ENCODE peak calls at places on chromosome 16, in eight cellular contexts. One of them, this sample, is unnamed.
A peak's percentile ranks its signal among the peaks of the same experiment; 100 is the strongest.

GRCh38 chr16:4101421-4102275 is 14.6 kb downstream of the ADCY9 start:
- DNase-seq in omental fat pad: no peak
- DNase-seq in activated naive CD8-positive, alpha-beta T cell treated with anti-CD3 and anti-CD28 coated beads, Interleukin-2, amount 50 U/mL, for 24 hours: no peak
- DNase-seq in AG04450: no peak
- DNase-seq in OCI-M1: no peak
- DNase-seq in activated gamma-delta T cell treated with anti-CD3 and anti-CD28 coated beads, Interleukin-2, amount 50 U/mL, for 16 hours: no peak
- DNase-seq in CD4-positive, CD25-positive, alpha-beta regulatory T cell: no peak
- DNase-seq in right lobe of liver: no peak
- DNase-seq in this sample: no peak

GRCh38 chr16:88419790-88420189 is 33.3 kb upstream of the ZFPM1 start:
- DNase-seq in omental fat pad: no peak
- DNase-seq in activated naive CD8-positive, alpha-beta T cell treated with anti-CD3 and anti-CD28 coated beads, Interleukin-2, amount 50 U/mL, for 24 hours: no peak
- DNase-seq in AG04450: no peak
- DNase-seq in OCI-M1: no peak
- DNase-seq in activated gamma-delta T cell treated with anti-CD3 and anti-CD28 coated beads, Interleukin-2, amount 50 U/mL, for 16 hours: no peak
- DNase-seq in CD4-positive, CD25-positive, alpha-beta regulatory T cell: no peak
- DNase-seq in right lobe of liver: no peak
- DNase-seq in this sample: no peak

GRCh38 chr16:26531290-26531730 is 535.4 kb upstream of the C16orf82 start:
- DNase-seq in omental fat pad: no peak
- DNase-seq in activated naive CD8-positive, alpha-beta T cell treated with anti-CD3 and anti-CD28 coated beads, Interleukin-2, amount 50 U/mL, for 24 hours: no peak
- DNase-seq in AG04450: no peak
- DNase-seq in OCI-M1: no peak
- DNase-seq in activated gamma-delta T cell treated with anti-CD3 and anti-CD28 coated beads, Interleukin-2, amount 50 U/mL, for 16 hours: no peak
- DNase-seq in CD4-positive, CD25-positive, alpha-beta regulatory T cell: no peak
- DNase-seq in right lobe of liver: no peak
- DNase-seq in this sample: no peak

GRCh38 chr16:71185366-71185765 is 45.2 kb downstream of the HYDIN start:
- DNase-seq in omental fat pad: no peak
- DNase-seq in activated naive CD8-positive, alpha-beta T cell treated with anti-CD3 and anti-CD28 coated beads, Interleukin-2, amount 50 U/mL, for 24 hours: no peak
- DNase-seq in AG04450: no peak
- DNase-seq in OCI-M1: no peak
- DNase-seq in activated gamma-delta T cell treated with anti-CD3 and anti-CD28 coated beads, Interleukin-2, amount 50 U/mL, for 16 hours: no peak
- DNase-seq in CD4-positive, CD25-positive, alpha-beta regulatory T cell: no peak
- DNase-seq in right lobe of liver: no peak
- DNase-seq in this sample: no peak

GRCh38 chr16:12879812-12880211 is 21.6 kb upstream of the SHISA9 start:
- DNase-seq in omental fat pad: no peak
- DNase-seq in activated naive CD8-positive, alpha-beta T cell treated with anti-CD3 and anti-CD28 coated beads, Interleukin-2, amount 50 U/mL, for 24 hours: no peak
- DNase-seq in AG04450: no peak
- DNase-seq in OCI-M1: no peak
- DNase-seq in activated gamma-delta T cell treated with anti-CD3 and anti-CD28 coated beads, Interleukin-2, amount 50 U/mL, for 16 hours: no peak
- DNase-seq in CD4-positive, CD25-positive, alpha-beta regulatory T cell: no peak
- DNase-seq in right lobe of liver: no peak
- DNase-seq in this sample: no peak

GRCh38 chr16:86575095-86575685 is 3.2 kb upstream of the FOXL1 start:
- DNase-seq in omental fat pad: no peak
- DNase-seq in activated naive CD8-positive, alpha-beta T cell treated with anti-CD3 and anti-CD28 coated beads, Interleukin-2, amount 50 U/mL, for 24 hours: no peak
- DNase-seq in AG04450: no peak
- DNase-seq in OCI-M1: no peak
- DNase-seq in activated gamma-delta T cell treated with anti-CD3 and anti-CD28 coated beads, Interleukin-2, amount 50 U/mL, for 16 hours: no peak
- DNase-seq in CD4-positive, CD25-positive, alpha-beta regulatory T cell: no peak
- DNase-seq in right lobe of liver: no peak
- DNase-seq in this sample: no peak

GRCh38 chr16:85564277-85565051 is 48.7 kb upstream of the GSE1 start:
- DNase-seq in omental fat pad: no peak
- DNase-seq in activated naive CD8-positive, alpha-beta T cell treated with anti-CD3 and anti-CD28 coated beads, Interleukin-2, amount 50 U/mL, for 24 hours: peak; percentile 75
- DNase-seq in AG04450: no peak
- DNase-seq in OCI-M1: peak; percentile 55
- DNase-seq in activated gamma-delta T cell treated with anti-CD3 and anti-CD28 coated beads, Interleukin-2, amount 50 U/mL, for 16 hours: peak; percentile 42
- DNase-seq in CD4-positive, CD25-positive, alpha-beta regulatory T cell: no peak
- DNase-seq in right lobe of liver: peak; percentile 80
- DNase-seq in this sample: no peak

GRCh38 chr16:7364054-7364407 is 31.4 kb downstream of the RBFOX1 start:
- DNase-seq in omental fat pad: no peak
- DNase-seq in activated naive CD8-positive, alpha-beta T cell treated with anti-CD3 and anti-CD28 coated beads, Interleukin-2, amount 50 U/mL, for 24 hours: no peak
- DNase-seq in AG04450: no peak
- DNase-seq in OCI-M1: no peak
- DNase-seq in activated gamma-delta T cell treated with anti-CD3 and anti-CD28 coated beads, Interleukin-2, amount 50 U/mL, for 16 hours: no peak
- DNase-seq in CD4-positive, CD25-positive, alpha-beta regulatory T cell: no peak
- DNase-seq in right lobe of liver: no peak
- DNase-seq in this sample: no peak

GRCh38 chr16:729768-730665 is 3.1 kb downstream of the HAGHL start:
- DNase-seq in omental fat pad: no peak
- DNase-seq in activated naive CD8-positive, alpha-beta T cell treated with anti-CD3 and anti-CD28 coated beads, Interleukin-2, amount 50 U/mL, for 24 hours: no peak
- DNase-seq in AG04450: no peak
- DNase-seq in OCI-M1: no peak
- DNase-seq in activated gamma-delta T cell treated with anti-CD3 and anti-CD28 coated beads, Interleukin-2, amount 50 U/mL, for 16 hours: no peak
- DNase-seq in CD4-positive, CD25-positive, alpha-beta regulatory T cell: no peak
- DNase-seq in right lobe of liver: peak; percentile 43
- DNase-seq in this sample: no peak

GRCh38 chr16:50666658-50667496 is 14.2 kb downstream of the SNX20 start:
- DNase-seq in omental fat pad: no peak
- DNase-seq in activated naive CD8-positive, alpha-beta T cell treated with anti-CD3 and anti-CD28 coated beads, Interleukin-2, amount 50 U/mL, for 24 hours: peak; percentile 61
- DNase-seq in AG04450: no peak
- DNase-seq in OCI-M1: peak; percentile 92
- DNase-seq in activated gamma-delta T cell treated with anti-CD3 and anti-CD28 coated beads, Interleukin-2, amount 50 U/mL, for 16 hours: peak; percentile 29
- DNase-seq in CD4-positive, CD25-positive, alpha-beta regulatory T cell: peak; percentile 69
- DNase-seq in right lobe of liver: no peak
- DNase-seq in this sample: no peak

GRCh38 chr16:13436641-13437423 is 483.1 kb upstream of the ERCC4 start:
- DNase-seq in omental fat pad: no peak
- DNase-seq in activated naive CD8-positive, alpha-beta T cell treated with anti-CD3 and anti-CD28 coated beads, Interleukin-2, amount 50 U/mL, for 24 hours: no peak
- DNase-seq in AG04450: no peak
- DNase-seq in OCI-M1: peak; percentile 34
- DNase-seq in activated gamma-delta T cell treated with anti-CD3 and anti-CD28 coated beads, Interleukin-2, amount 50 U/mL, for 16 hours: no peak
- DNase-seq in CD4-positive, CD25-positive, alpha-beta regulatory T cell: no peak
- DNase-seq in right lobe of liver: no peak
- DNase-seq in this sample: no peak

GRCh38 chr16:17885659-17886200 is 415.0 kb upstream of the XYLT1 start:
- DNase-seq in omental fat pad: no peak
- DNase-seq in activated naive CD8-positive, alpha-beta T cell treated with anti-CD3 and anti-CD28 coated beads, Interleukin-2, amount 50 U/mL, for 24 hours: no peak
- DNase-seq in AG04450: no peak
- DNase-seq in OCI-M1: no peak
- DNase-seq in activated gamma-delta T cell treated with anti-CD3 and anti-CD28 coated beads, Interleukin-2, amount 50 U/mL, for 16 hours: no peak
- DNase-seq in CD4-positive, CD25-positive, alpha-beta regulatory T cell: no peak
- DNase-seq in right lobe of liver: no peak
- DNase-seq in this sample: no peak

GRCh38 chr16:69404275-69404805 is 18.5 kb upstream of the TERF2 start:
- DNase-seq in omental fat pad: no peak
- DNase-seq in activated naive CD8-positive, alpha-beta T cell treated with anti-CD3 and anti-CD28 coated beads, Interleukin-2, amount 50 U/mL, for 24 hours: no peak
- DNase-seq in AG04450: no peak
- DNase-seq in OCI-M1: peak; percentile 21
- DNase-seq in activated gamma-delta T cell treated with anti-CD3 and anti-CD28 coated beads, Interleukin-2, amount 50 U/mL, for 16 hours: no peak
- DNase-seq in CD4-positive, CD25-positive, alpha-beta regulatory T cell: no peak
- DNase-seq in right lobe of liver: no peak
- DNase-seq in this sample: no peak

GRCh38 chr16:2858245-2859025 is 465 bp upstream of the PRSS22 start:
- DNase-seq in omental fat pad: no peak
- DNase-seq in activated naive CD8-positive, alpha-beta T cell treated with anti-CD3 and anti-CD28 coated beads, Interleukin-2, amount 50 U/mL, for 24 hours: no peak
- DNase-seq in AG04450: no peak
- DNase-seq in OCI-M1: no peak
- DNase-seq in activated gamma-delta T cell treated with anti-CD3 and anti-CD28 coated beads, Interleukin-2, amount 50 U/mL, for 16 hours: no peak
- DNase-seq in CD4-positive, CD25-positive, alpha-beta regulatory T cell: no peak
- DNase-seq in right lobe of liver: no peak
- DNase-seq in this sample: peak; percentile 48

GRCh38 chr16:85029981-85030381 is 2.4 kb downstream of the KIAA0513 start:
- DNase-seq in omental fat pad: no peak
- DNase-seq in activated naive CD8-positive, alpha-beta T cell treated with anti-CD3 and anti-CD28 coated beads, Interleukin-2, amount 50 U/mL, for 24 hours: no peak
- DNase-seq in AG04450: no peak
- DNase-seq in OCI-M1: no peak
- DNase-seq in activated gamma-delta T cell treated with anti-CD3 and anti-CD28 coated beads, Interleukin-2, amount 50 U/mL, for 16 hours: no peak
- DNase-seq in CD4-positive, CD25-positive, alpha-beta regulatory T cell: no peak
- DNase-seq in right lobe of liver: no peak
- DNase-seq in this sample: no peak

GRCh38 chr16:5615868-5616642 is 518.5 kb upstream of the EEF2KMT start:
- DNase-seq in omental fat pad: no peak
- DNase-seq in activated naive CD8-positive, alpha-beta T cell treated with anti-CD3 and anti-CD28 coated beads, Interleukin-2, amount 50 U/mL, for 24 hours: peak; percentile 41
- DNase-seq in AG04450: no peak
- DNase-seq in OCI-M1: peak; percentile 74
- DNase-seq in activated gamma-delta T cell treated with anti-CD3 and anti-CD28 coated beads, Interleukin-2, amount 50 U/mL, for 16 hours: no peak
- DNase-seq in CD4-positive, CD25-positive, alpha-beta regulatory T cell: peak; percentile 27
- DNase-seq in right lobe of liver: peak; percentile 55
- DNase-seq in this sample: no peak

GRCh38 chr16:12582696-12583095 is 221.0 kb downstream of the CPPED1 start:
- DNase-seq in omental fat pad: no peak
- DNase-seq in activated naive CD8-positive, alpha-beta T cell treated with anti-CD3 and anti-CD28 coated beads, Interleukin-2, amount 50 U/mL, for 24 hours: no peak
- DNase-seq in AG04450: no peak
- DNase-seq in OCI-M1: no peak
- DNase-seq in activated gamma-delta T cell treated with anti-CD3 and anti-CD28 coated beads, Interleukin-2, amount 50 U/mL, for 16 hours: no peak
- DNase-seq in CD4-positive, CD25-positive, alpha-beta regulatory T cell: no peak
- DNase-seq in right lobe of liver: peak; percentile 33
- DNase-seq in this sample: no peak

GRCh38 chr16:5916711-5917191 is 819.2 kb upstream of the EEF2KMT start:
- DNase-seq in omental fat pad: no peak
- DNase-seq in activated naive CD8-positive, alpha-beta T cell treated with anti-CD3 and anti-CD28 coated beads, Interleukin-2, amount 50 U/mL, for 24 hours: no peak
- DNase-seq in AG04450: no peak
- DNase-seq in OCI-M1: no peak
- DNase-seq in activated gamma-delta T cell treated with anti-CD3 and anti-CD28 coated beads, Interleukin-2, amount 50 U/mL, for 16 hours: no peak
- DNase-seq in CD4-positive, CD25-positive, alpha-beta regulatory T cell: no peak
- DNase-seq in right lobe of liver: no peak
- DNase-seq in this sample: no peak

GRCh38 chr16:88653606-88654362 is 2.9 kb upstream of the CYBA start:
- DNase-seq in omental fat pad: no peak
- DNase-seq in activated naive CD8-positive, alpha-beta T cell treated with anti-CD3 and anti-CD28 coated beads, Interleukin-2, amount 50 U/mL, for 24 hours: no peak
- DNase-seq in AG04450: no peak
- DNase-seq in OCI-M1: no peak
- DNase-seq in activated gamma-delta T cell treated with anti-CD3 and anti-CD28 coated beads, Interleukin-2, amount 50 U/mL, for 16 hours: no peak
- DNase-seq in CD4-positive, CD25-positive, alpha-beta regulatory T cell: no peak
- DNase-seq in right lobe of liver: no peak
- DNase-seq in this sample: no peak

GRCh38 chr16:56311208-56312027 is 113.9 kb downstream of the AMFR start:
- DNase-seq in omental fat pad: no peak
- DNase-seq in activated naive CD8-positive, alpha-beta T cell treated with anti-CD3 and anti-CD28 coated beads, Interleukin-2, amount 50 U/mL, for 24 hours: no peak
- DNase-seq in AG04450: no peak
- DNase-seq in OCI-M1: no peak
- DNase-seq in activated gamma-delta T cell treated with anti-CD3 and anti-CD28 coated beads, Interleukin-2, amount 50 U/mL, for 16 hours: no peak
- DNase-seq in CD4-positive, CD25-positive, alpha-beta regulatory T cell: peak; percentile 4
- DNase-seq in right lobe of liver: no peak
- DNase-seq in this sample: no peak

GRCh38 chr16:5449901-5450300 is 352.3 kb upstream of the EEF2KMT start:
- DNase-seq in omental fat pad: no peak
- DNase-seq in activated naive CD8-positive, alpha-beta T cell treated with anti-CD3 and anti-CD28 coated beads, Interleukin-2, amount 50 U/mL, for 24 hours: no peak
- DNase-seq in AG04450: no peak
- DNase-seq in OCI-M1: no peak
- DNase-seq in activated gamma-delta T cell treated with anti-CD3 and anti-CD28 coated beads, Interleukin-2, amount 50 U/mL, for 16 hours: no peak
- DNase-seq in CD4-positive, CD25-positive, alpha-beta regulatory T cell: no peak
- DNase-seq in right lobe of liver: no peak
- DNase-seq in this sample: no peak

GRCh38 chr16:85888405-85889331 is 10.3 kb upstream of the IRF8 start:
- DNase-seq in omental fat pad: no peak
- DNase-seq in activated naive CD8-positive, alpha-beta T cell treated with anti-CD3 and anti-CD28 coated beads, Interleukin-2, amount 50 U/mL, for 24 hours: peak; percentile 30
- DNase-seq in AG04450: no peak
- DNase-seq in OCI-M1: no peak
- DNase-seq in activated gamma-delta T cell treated with anti-CD3 and anti-CD28 coated beads, Interleukin-2, amount 50 U/mL, for 16 hours: peak; percentile 25
- DNase-seq in CD4-positive, CD25-positive, alpha-beta regulatory T cell: peak; percentile 30
- DNase-seq in right lobe of liver: no peak
- DNase-seq in this sample: peak; percentile 55

GRCh38 chr16:10878328-10878643 is 1.3 kb downstream of the CIITA start:
- DNase-seq in omental fat pad: no peak
- DNase-seq in activated naive CD8-positive, alpha-beta T cell treated with anti-CD3 and anti-CD28 coated beads, Interleukin-2, amount 50 U/mL, for 24 hours: no peak
- DNase-seq in AG04450: no peak
- DNase-seq in OCI-M1: peak; percentile 56
- DNase-seq in activated gamma-delta T cell treated with anti-CD3 and anti-CD28 coated beads, Interleukin-2, amount 50 U/mL, for 16 hours: no peak
- DNase-seq in CD4-positive, CD25-positive, alpha-beta regulatory T cell: no peak
- DNase-seq in right lobe of liver: no peak
- DNase-seq in this sample: peak; percentile 20

GRCh38 chr16:66480265-66481080 is 53.4 kb downstream of the BEAN1 start:
- DNase-seq in omental fat pad: no peak
- DNase-seq in activated naive CD8-positive, alpha-beta T cell treated with anti-CD3 and anti-CD28 coated beads, Interleukin-2, amount 50 U/mL, for 24 hours: no peak
- DNase-seq in AG04450: no peak
- DNase-seq in OCI-M1: no peak
- DNase-seq in activated gamma-delta T cell treated with anti-CD3 and anti-CD28 coated beads, Interleukin-2, amount 50 U/mL, for 16 hours: no peak
- DNase-seq in CD4-positive, CD25-positive, alpha-beta regulatory T cell: no peak
- DNase-seq in right lobe of liver: peak; percentile 42
- DNase-seq in this sample: no peak

GRCh38 chr16:15973460-15973859 is 24.0 kb downstream of the ABCC1 start:
- DNase-seq in omental fat pad: no peak
- DNase-seq in activated naive CD8-positive, alpha-beta T cell treated with anti-CD3 and anti-CD28 coated beads, Interleukin-2, amount 50 U/mL, for 24 hours: no peak
- DNase-seq in AG04450: no peak
- DNase-seq in OCI-M1: no peak
- DNase-seq in activated gamma-delta T cell treated with anti-CD3 and anti-CD28 coated beads, Interleukin-2, amount 50 U/mL, for 16 hours: no peak
- DNase-seq in CD4-positive, CD25-positive, alpha-beta regulatory T cell: no peak
- DNase-seq in right lobe of liver: no peak
- DNase-seq in this sample: no peak

GRCh38 chr16:26995522-26995921 is 71.2 kb upstream of the C16orf82 start:
- DNase-seq in omental fat pad: no peak
- DNase-seq in activated naive CD8-positive, alpha-beta T cell treated with anti-CD3 and anti-CD28 coated beads, Interleukin-2, amount 50 U/mL, for 24 hours: no peak
- DNase-seq in AG04450: no peak
- DNase-seq in OCI-M1: no peak
- DNase-seq in activated gamma-delta T cell treated with anti-CD3 and anti-CD28 coated beads, Interleukin-2, amount 50 U/mL, for 16 hours: no peak
- DNase-seq in CD4-positive, CD25-positive, alpha-beta regulatory T cell: no peak
- DNase-seq in right lobe of liver: no peak
- DNase-seq in this sample: no peak

GRCh38 chr16:85335584-85336492 is 223.6 kb upstream of the CIBAR2 start:
- DNase-seq in omental fat pad: no peak
- DNase-seq in activated naive CD8-positive, alpha-beta T cell treated with anti-CD3 and anti-CD28 coated beads, Interleukin-2, amount 50 U/mL, for 24 hours: no peak
- DNase-seq in AG04450: no peak
- DNase-seq in OCI-M1: no peak
- DNase-seq in activated gamma-delta T cell treated with anti-CD3 and anti-CD28 coated beads, Interleukin-2, amount 50 U/mL, for 16 hours: no peak
- DNase-seq in CD4-positive, CD25-positive, alpha-beta regulatory T cell: no peak
- DNase-seq in right lobe of liver: no peak
- DNase-seq in this sample: no peak

GRCh38 chr16:8849411-8850011 is 19.3 kb downstream of the CARHSP1 start:
- DNase-seq in omental fat pad: no peak
- DNase-seq in activated naive CD8-positive, alpha-beta T cell treated with anti-CD3 and anti-CD28 coated beads, Interleukin-2, amount 50 U/mL, for 24 hours: no peak
- DNase-seq in AG04450: no peak
- DNase-seq in OCI-M1: no peak
- DNase-seq in activated gamma-delta T cell treated with anti-CD3 and anti-CD28 coated beads, Interleukin-2, amount 50 U/mL, for 16 hours: no peak
- DNase-seq in CD4-positive, CD25-positive, alpha-beta regulatory T cell: no peak
- DNase-seq in right lobe of liver: no peak
- DNase-seq in this sample: peak; percentile 75

GRCh38 chr16:56284521-56284920 is 93.2 kb downstream of the GNAO1 start:
- DNase-seq in omental fat pad: no peak
- DNase-seq in activated naive CD8-positive, alpha-beta T cell treated with anti-CD3 and anti-CD28 coated beads, Interleukin-2, amount 50 U/mL, for 24 hours: no peak
- DNase-seq in AG04450: no peak
- DNase-seq in OCI-M1: no peak
- DNase-seq in activated gamma-delta T cell treated with anti-CD3 and anti-CD28 coated beads, Interleukin-2, amount 50 U/mL, for 16 hours: no peak
- DNase-seq in CD4-positive, CD25-positive, alpha-beta regulatory T cell: no peak
- DNase-seq in right lobe of liver: no peak
- DNase-seq in this sample: no peak

GRCh38 chr16:89958068-89958467 is 9.5 kb downstream of the DEF8 start:
- DNase-seq in omental fat pad: no peak
- DNase-seq in activated naive CD8-positive, alpha-beta T cell treated with anti-CD3 and anti-CD28 coated beads, Interleukin-2, amount 50 U/mL, for 24 hours: peak; percentile 16
- DNase-seq in AG04450: no peak
- DNase-seq in OCI-M1: no peak
- DNase-seq in activated gamma-delta T cell treated with anti-CD3 and anti-CD28 coated beads, Interleukin-2, amount 50 U/mL, for 16 hours: no peak
- DNase-seq in CD4-positive, CD25-positive, alpha-beta regulatory T cell: no peak
- DNase-seq in right lobe of liver: no peak
- DNase-seq in this sample: peak; percentile 38

GRCh38 chr16:11303405-11304138 is 22.4 kb upstream of the PRM1 start:
- DNase-seq in omental fat pad: no peak
- DNase-seq in activated naive CD8-positive, alpha-beta T cell treated with anti-CD3 and anti-CD28 coated beads, Interleukin-2, amount 50 U/mL, for 24 hours: no peak
- DNase-seq in AG04450: no peak
- DNase-seq in OCI-M1: no peak
- DNase-seq in activated gamma-delta T cell treated with anti-CD3 and anti-CD28 coated beads, Interleukin-2, amount 50 U/mL, for 16 hours: no peak
- DNase-seq in CD4-positive, CD25-positive, alpha-beta regulatory T cell: no peak
- DNase-seq in right lobe of liver: no peak
- DNase-seq in this sample: no peak

GRCh38 chr16:84699147-84699711 is 571 bp upstream of the USP10 start:
- DNase-seq in omental fat pad: no peak
- DNase-seq in activated naive CD8-positive, alpha-beta T cell treated with anti-CD3 and anti-CD28 coated beads, Interleukin-2, amount 50 U/mL, for 24 hours: no peak
- DNase-seq in AG04450: no peak
- DNase-seq in OCI-M1: peak; percentile 44
- DNase-seq in activated gamma-delta T cell treated with anti-CD3 and anti-CD28 coated beads, Interleukin-2, amount 50 U/mL, for 16 hours: no peak
- DNase-seq in CD4-positive, CD25-positive, alpha-beta regulatory T cell: no peak
- DNase-seq in right lobe of liver: no peak
- DNase-seq in this sample: peak; percentile 16

GRCh38 chr16:65574311-65574966 is 452.6 kb upstream of the CDH11 start:
- DNase-seq in omental fat pad: no peak
- DNase-seq in activated naive CD8-positive, alpha-beta T cell treated with anti-CD3 and anti-CD28 coated beads, Interleukin-2, amount 50 U/mL, for 24 hours: no peak
- DNase-seq in AG04450: no peak
- DNase-seq in OCI-M1: no peak
- DNase-seq in activated gamma-delta T cell treated with anti-CD3 and anti-CD28 coated beads, Interleukin-2, amount 50 U/mL, for 16 hours: no peak
- DNase-seq in CD4-positive, CD25-positive, alpha-beta regulatory T cell: no peak
- DNase-seq in right lobe of liver: no peak
- DNase-seq in this sample: no peak

GRCh38 chr16:30850246-30850645 is 43.6 kb downstream of the BCL7C start:
- DNase-seq in omental fat pad: no peak
- DNase-seq in activated naive CD8-positive, alpha-beta T cell treated with anti-CD3 and anti-CD28 coated beads, Interleukin-2, amount 50 U/mL, for 24 hours: no peak
- DNase-seq in AG04450: no peak
- DNase-seq in OCI-M1: no peak
- DNase-seq in activated gamma-delta T cell treated with anti-CD3 and anti-CD28 coated beads, Interleukin-2, amount 50 U/mL, for 16 hours: no peak
- DNase-seq in CD4-positive, CD25-positive, alpha-beta regulatory T cell: no peak
- DNase-seq in right lobe of liver: no peak
- DNase-seq in this sample: no peak